ENCODE peak calls at places on chromosomes 13 and 19, in six cellular contexts. W is epithelial cell of esophagus, E is thoracic aorta, N is pancreas, S is AG09309, P is activated B cell treated with CpG ODN at 0.5 μM for 24 hours. F is an unnamed sample.

GRCh38 chr13:64488731-64489130 is 2741.4 kb downstream of the PCDH9 start:
- DNase-seq in P (no peak), E (no peak), S (no peak), W (no peak), N (no peak), F (no peak)

GRCh38 chr13:42405665-42406390 is 133.9 kb downstream of the AKAP11 start:
- DNase-seq in P (peak; percentile 30), N (no peak), W (peak; percentile 87), E (no peak), S (no peak), F (no peak)

GRCh38 chr13:60645552-60646138 is 248.6 kb downstream of the TDRD3 start:
- DNase-seq in P (no peak), W (no peak), N (no peak), S (no peak), E (no peak), F (no peak)

GRCh38 chr13:95298971-95299627 is 2.2 kb downstream of the ABCC4 start:
- DNase-seq in P (no peak), W (peak; percentile 56), N (no peak), E (no peak), S (no peak), F (no peak)

GRCh38 chr13:77579971-77580370 is 44.5 kb downstream of the SCEL start:
- DNase-seq in S (no peak), N (no peak), P (no peak), E (no peak), W (no peak), F (no peak)

GRCh38 chr13:84802073-84802472 is 919.8 kb upstream of the SLITRK1 start:
- DNase-seq in P (no peak), W (no peak), E (no peak), N (no peak), S (no peak), F (no peak)

GRCh38 chr13:55439450-55439849 is 1701.3 kb upstream of the PRR20A start:
- DNase-seq in P (no peak), S (no peak), E (no peak), N (no peak), W (no peak), F (no peak)

GRCh38 chr13:23979361-23980159 is 82.3 kb upstream of the C1QTNF9B start:
- DNase-seq in P (peak; percentile 19), E (peak; percentile 24), S (no peak), N (peak; percentile 67), W (peak; percentile 56), F (peak; percentile 77)

GRCh38 chr19:15213715-15214381 is 13.1 kb upstream of the NOTCH3 start:
- DNase-seq in P (no peak), E (peak; percentile 83), S (no peak), N (no peak), W (no peak), F (no peak)

GRCh38 chr13:50678464-50679162 is 164.9 kb downstream of the DLEU7 start:
- DNase-seq in N (no peak), W (peak; percentile 75), E (no peak), P (no peak), S (peak; percentile 87), F (no peak)

GRCh38 chr19:17054746-17055145 is 20.5 kb downstream of the HAUS8 start:
- DNase-seq in W (no peak), S (no peak), P (no peak), E (no peak), N (no peak), F (no peak)

GRCh38 chr13:93766719-93767118 is 540.1 kb downstream of the GPC6 start:
- DNase-seq in W (no peak), E (no peak), P (no peak), N (no peak), S (no peak), F (no peak)

GRCh38 chr19:48085077-48085476 is 25.5 kb downstream of the PLA2G4C start:
- DNase-seq in S (no peak), P (no peak), W (no peak), N (no peak), E (no peak), F (no peak)

DNA sequence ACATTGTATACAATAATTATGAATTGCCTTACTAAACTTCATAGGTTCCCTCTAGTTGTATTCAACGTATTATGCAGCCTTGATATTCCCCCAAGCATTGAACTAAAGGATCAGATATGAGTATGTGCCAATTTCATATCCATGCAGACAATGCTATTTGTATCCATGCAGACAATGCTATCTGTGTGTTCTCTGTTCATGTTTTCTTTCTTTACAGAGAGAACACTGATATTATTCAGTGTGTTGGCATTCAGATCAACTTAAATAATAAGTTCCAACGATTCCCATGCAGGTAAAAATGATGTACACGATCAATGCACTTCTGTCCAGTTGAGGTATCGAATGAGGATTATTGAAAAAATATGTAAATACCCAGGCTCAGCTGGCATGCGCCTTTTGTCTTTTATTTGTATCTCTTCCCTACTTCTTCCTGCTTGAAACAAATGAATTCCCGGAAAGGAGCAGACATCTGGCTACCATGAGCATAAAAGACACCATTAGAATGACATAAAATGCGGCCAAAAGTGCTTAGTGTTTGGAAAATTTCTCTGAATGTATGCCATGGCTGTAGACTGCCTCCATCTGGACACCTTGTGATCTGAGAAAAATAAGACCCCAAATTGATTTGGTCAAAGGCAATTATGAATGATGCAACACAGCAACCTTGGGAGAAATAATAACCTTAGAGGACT is 731.5 kb downstream of the SLITRK1 start:
- DNase-seq in S (no peak), W (no peak), E (no peak), P (no peak), N (no peak), F (no peak)
- TF ChIP-seq CTCF in S (no peak), W (no peak), E (no peak), P (no peak), N (no peak), F (peak; percentile 20)

DNA sequence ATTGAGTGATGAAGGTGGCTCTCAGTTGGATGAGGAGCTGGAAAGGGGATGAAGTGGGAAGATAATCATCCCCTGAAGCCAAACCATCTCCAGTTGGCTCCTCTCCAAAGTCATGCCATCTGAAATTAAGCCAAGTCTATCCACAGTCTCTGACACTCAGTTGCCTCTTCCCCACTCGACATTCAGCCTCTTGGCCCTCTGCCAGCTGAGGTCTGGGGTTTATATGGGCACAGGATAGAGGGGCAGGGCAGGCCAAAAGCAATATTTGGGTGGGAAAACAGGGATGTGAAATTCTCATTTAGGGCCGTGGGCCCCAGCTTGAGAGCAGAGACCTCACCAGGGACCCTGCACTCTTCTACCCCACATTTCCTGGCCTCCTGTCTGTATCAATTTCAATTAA is 85.9 kb downstream of the SLITRK1 start:
- DNase-seq in E (no peak), W (no peak), S (no peak), N (no peak), P (no peak), F (no peak)
- TF ChIP-seq CTCF in E (no peak), W (no peak), S (no peak), N (no peak), P (no peak), F (no peak)

GRCh38 chr13:74136089-74136658 is 2.0 kb upstream of the KLF12 start:
- DNase-seq in S (no peak), N (no peak), W (peak; percentile 65), E (no peak), P (no peak), F (peak; percentile 68)
- TF ChIP-seq CTCF in S (no peak), N (no peak), W (no peak), E (no peak), P (no peak), F (no peak)

GRCh38 chr13:28138012-28138755 is at the start of gene PAN3:
- DNase-seq in P (peak; percentile 95), S (peak; percentile 52), W (peak; percentile 91), N (peak; percentile 90), E (peak; percentile 79), F (peak; percentile 94)
- TF ChIP-seq CTCF in P (no peak), S (no peak), W (no peak), N (no peak), E (no peak), F (no peak)

DNA sequence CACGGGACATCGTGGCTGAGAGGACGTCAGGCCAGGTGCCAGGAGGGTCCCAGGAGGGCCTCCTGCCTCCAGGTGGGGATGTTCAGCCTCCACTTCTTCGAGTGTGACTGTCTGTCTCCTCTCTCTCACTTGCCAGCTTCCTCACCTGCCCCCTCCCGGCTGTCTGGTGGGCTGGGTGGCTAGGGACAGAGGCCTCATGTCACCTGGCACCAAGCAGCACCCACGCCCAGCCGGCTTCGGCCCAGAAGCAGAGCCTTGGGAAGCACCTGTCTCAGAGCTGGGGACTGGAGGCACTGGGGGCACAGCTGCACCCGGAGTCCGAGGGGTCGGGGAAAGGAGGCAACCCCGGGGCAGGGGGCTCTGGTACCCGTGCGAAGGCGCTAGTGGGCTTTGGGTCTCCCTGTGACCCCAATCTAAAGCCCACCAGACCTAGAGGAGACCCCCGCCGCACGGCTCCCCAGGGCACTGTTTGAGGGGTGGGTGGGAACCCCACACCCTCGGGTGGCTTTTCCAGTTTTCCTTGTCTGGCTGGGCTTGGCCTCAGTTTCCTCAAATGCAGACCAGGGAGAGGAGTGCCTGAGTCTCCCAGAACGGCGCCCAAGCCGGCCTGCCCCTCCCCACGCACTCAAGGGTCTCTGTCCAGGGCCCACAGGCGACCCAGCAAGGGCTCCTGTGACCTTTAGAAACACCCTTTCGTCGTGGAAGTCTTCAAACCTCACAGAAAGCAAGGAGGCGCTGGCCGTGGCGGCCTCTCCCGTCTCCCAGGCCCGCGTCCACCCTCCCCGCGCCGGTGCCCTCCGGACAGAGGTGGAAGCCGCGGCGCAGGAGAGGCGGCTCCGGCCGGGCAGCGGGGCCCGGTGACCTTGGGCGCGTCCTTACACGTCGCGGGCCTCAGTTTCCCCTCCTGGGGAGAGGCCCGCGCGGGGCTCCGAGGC is 656 bp upstream of the HCN2 start:
- DNase-seq in W (no peak), S (no peak), P (peak; percentile 42), N (no peak), E (no peak), F (no peak)
- TF ChIP-seq CTCF in W (no peak), S (no peak), P (no peak), N (no peak), E (no peak), F (no peak)

GRCh38 chr19:3360494-3361383 is 5.6 kb upstream of the NFIC start:
- DNase-seq in P (peak; percentile 80), E (no peak), S (no peak), W (peak; percentile 54), N (peak; percentile 80), F (no peak)
- TF ChIP-seq CTCF in P (no peak), E (no peak), S (peak; percentile 13), W (no peak), N (no peak), F (no peak)

GRCh38 chr13:37615271-37615670 is 16.7 kb upstream of the POSTN start:
- DNase-seq in W (peak; percentile 23), N (no peak), E (no peak), P (no peak), S (no peak), F (no peak)
- TF ChIP-seq CTCF in W (no peak), N (no peak), E (no peak), P (no peak), S (no peak), F (no peak)

DNA sequence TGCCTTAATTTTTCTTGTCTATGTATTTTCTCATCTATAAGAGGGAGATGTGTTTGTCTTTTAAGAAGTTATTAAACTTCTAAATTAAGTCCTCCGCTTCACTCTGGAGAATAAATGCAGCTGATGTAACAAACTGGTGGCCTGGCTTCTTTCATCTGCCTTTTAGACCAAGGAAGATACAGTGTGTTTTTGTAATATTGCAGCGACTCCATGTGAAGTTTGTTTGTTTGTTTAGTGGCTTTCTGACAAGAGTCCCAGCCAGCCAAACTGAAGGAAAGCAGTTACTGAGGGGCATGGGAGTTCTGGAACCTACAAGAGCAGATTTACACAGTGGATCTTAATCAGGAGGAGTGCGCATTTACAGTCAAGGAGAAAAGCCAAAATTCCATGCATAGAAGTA is 56.4 kb downstream of the KLF12 start:
- DNase-seq in W (no peak), N (no peak), E (no peak), P (no peak), S (no peak), F (no peak)
- TF ChIP-seq CTCF in W (no peak), N (no peak), E (no peak), P (no peak), S (no peak), F (no peak)